ENCODE peak calls at places on chromosomes 3 and 15, in ten cellular contexts. P is HepG2; T is CD8-positive, alpha-beta memory T cell; S is AG09319; Y is AG08396; W is activated CD8-positive, alpha-beta memory T cell treated with anti-CD3 and anti-CD28 coated beads, Interleukin-2, amount 50 U/mL, for 48 hours; A is T-helper 2 cell; Z is stimulated activated CD4-positive, alpha-beta T cell treated with anti-CD3 and anti-CD28 coated beads, Interleukin-4, amount 100 ng/mL, for 48 hours; D is NCI-H1436; I is posterior cingulate gyrus. E is an unnamed sample.

GRCh38 chr15:76386178-76386577 is 49.6 kb downstream of the ISL2 start:
- DNase-seq in I (no peak), D (no peak), W (no peak), S (no peak), A (no peak), P (no peak), T (no peak), Z (no peak), Y (no peak), E (no peak)

GRCh38 chr15:41790756-41791546 is 16.7 kb downstream of the MAPKBP1 start:
- DNase-seq in Y (peak), D (no peak), W (no peak), Z (no peak), A (no peak), P (peak), T (no peak), I (no peak), S (no peak), E (no peak)

GRCh38 chr15:57735891-57736290 is 29.4 kb downstream of the POLR2M start:
- DNase-seq in I (no peak), D (no peak), Y (no peak), Z (no peak), T (no peak), P (no peak), S (no peak), A (no peak), W (no peak), E (no peak)

GRCh38 chr3:141191097-141191749 is 40.4 kb upstream of the PXYLP1 start:
- DNase-seq in S (no peak), Z (no peak), P (no peak), I (no peak), D (no peak), T (no peak), W (no peak), Y (no peak), A (no peak), E (no peak)

GRCh38 chr3:6962796-6963195 is 101.9 kb downstream of the GRM7 start:
- DNase-seq in I (no peak), Z (no peak), P (no peak), D (peak), A (no peak), W (no peak), Y (no peak), T (no peak), S (no peak), E (no peak)

GRCh38 chr3:44877333-44877732 is 2.9 kb downstream of the TGM4 start:
- DNase-seq in W (no peak), P (no peak), I (no peak), D (no peak), Z (no peak), S (no peak), A (no peak), T (no peak), Y (no peak), E (no peak)

GRCh38 chr3:192887701-192888100 is 30.0 kb downstream of the MB21D2 start:
- DNase-seq in I (no peak), D (no peak), T (no peak), P (no peak), W (no peak), S (no peak), A (no peak), Z (no peak), Y (no peak), E (no peak)

GRCh38 chr3:138640537-138640936 is 32.0 kb downstream of the FAIM start:
- DNase-seq in P (no peak), Z (no peak), Y (no peak), A (no peak), I (no peak), T (no peak), D (no peak), W (no peak), S (no peak), E (no peak)

GRCh38 chr3:123831420-123831819 is 52.7 kb downstream of the MYLK start:
- DNase-seq in Y (no peak), I (no peak), A (no peak), T (no peak), P (no peak), D (no peak), Z (no peak), W (no peak), S (no peak), E (no peak)

GRCh38 chr3:17505856-17506255 is 236.6 kb downstream of the TBC1D5 start:
- DNase-seq in D (no peak), P (no peak), T (no peak), Y (peak), A (no peak), S (no peak), Z (no peak), W (no peak), I (no peak), E (no peak)

GRCh38 chr3:86989611-86990010 is 1.3 kb downstream of the VGLL3 start:
- DNase-seq in Z (no peak), Y (no peak), A (no peak), S (no peak), W (no peak), P (no peak), T (no peak), D (no peak), I (no peak), E (no peak)

GRCh38 chr3:32399030-32399620 is 7.5 kb downstream of the CMTM7 start:
- DNase-seq in D (no peak), Z (no peak), A (no peak), Y (peak), S (no peak), W (no peak), T (peak), I (no peak), P (peak), E (no peak)

GRCh38 chr3:54773251-54773650 is 154.6 kb downstream of the LRTM1 start:
- DNase-seq in D (no peak), Z (no peak), T (no peak), I (no peak), A (no peak), W (no peak), P (no peak), Y (no peak), S (no peak), E (no peak)

GRCh38 chr3:128492353-128493220 is at the start of gene GATA2:
- DNase-seq in W (peak), I (no peak), D (peak), T (peak), A (no peak), S (no peak), P (no peak), Z (no peak), Y (no peak), E (no peak)

GRCh38 chr3:29711255-29711771 is 430.4 kb downstream of the RBMS3 start:
- DNase-seq in P (no peak), Y (no peak), I (no peak), D (no peak), A (no peak), T (no peak), S (no peak), W (no peak), Z (no peak), E (no peak)

GRCh38 chr15:57910672-57911071 is 154.8 kb downstream of the ALDH1A2 start:
- DNase-seq in P (no peak), S (no peak), Y (no peak), D (no peak), A (no peak), T (no peak), Z (no peak), I (no peak), W (no peak), E (no peak)

GRCh38 chr3:13091898-13092620 is 18.8 kb upstream of the IQSEC1 start:
- DNase-seq in Y (peak), A (peak), S (peak), Z (peak), T (peak), W (peak), P (peak), I (peak), D (peak), E (peak)

GRCh38 chr3:197002701-197003454 is 26.7 kb downstream of the MELTF start:
- DNase-seq in T (peak), W (peak), Y (peak), P (peak), A (peak), Z (peak), D (peak), I (peak), S (peak), E (peak)

GRCh38 chr15:77721963-77722362 is 89.3 kb upstream of the LINGO1 start:
- DNase-seq in Y (no peak), S (no peak), A (no peak), W (no peak), P (no peak), I (no peak), T (no peak), Z (no peak), D (no peak), E (no peak)

GRCh38 chr3:171620825-171621434 is 160.7 kb upstream of the TNIK start:
- DNase-seq in A (no peak), D (no peak), I (no peak), S (no peak), P (no peak), W (no peak), T (no peak), Y (no peak), Z (no peak), E (no peak)